ENCODE peak calls at places on chromosome 21, in five cellular contexts. R is IMR-90, W is keratinocyte, K is lower leg skin, B is dorsolateral prefrontal cortex. Q is an unnamed sample.

GRCh38 chr21:46549650-46550049 is 55.2 kb downstream of the S100B start:
- DNase-seq in K (peak), B (no peak), W (no peak), R (no peak), Q (no peak)

GRCh38 chr21:24255591-24255990 is 1351.7 kb downstream of the MRPL39 start:
- DNase-seq in W (no peak), K (no peak), B (no peak), R (no peak), Q (no peak)

GRCh38 chr21:32612999-32613337 is 791 bp upstream of the CFAP298 start:
- DNase-seq in B (no peak), W (no peak), R (no peak), K (no peak), Q (no peak)

GRCh38 chr21:27104749-27105439 is 138.0 kb upstream of the ADAMTS5 start:
- DNase-seq in R (peak), K (no peak), W (no peak), B (no peak), Q (peak)

GRCh38 chr21:17613242-17613676 is 558 bp upstream of the BTG3 start:
- DNase-seq in W (no peak), R (no peak), B (no peak), K (peak), Q (peak)

GRCh38 chr21:9763807-9764206 is 757.6 kb upstream of the TPTE start:
- DNase-seq in B (no peak), W (no peak), K (no peak), R (no peak), Q (no peak)

GRCh38 chr21:20902511-20902910 is 95.7 kb upstream of the NCAM2 start:
- DNase-seq in B (no peak), R (no peak), W (no peak), K (no peak), Q (no peak)

GRCh38 chr21:38455403-38455802 is 42.9 kb downstream of the ERG start:
- DNase-seq in W (no peak), B (no peak), R (no peak), K (no peak), Q (peak)

GRCh38 chr21:36125513-36126121 is 9.3 kb upstream of the CBR3 start:
- DNase-seq in R (peak), B (peak), W (no peak), K (no peak), Q (peak)

GRCh38 chr21:29217818-29218252 is 80.9 kb upstream of the BACH1 start:
- DNase-seq in W (peak), B (no peak), K (no peak), R (peak), Q (peak)

GRCh38 chr21:36909901-36910561 is 56.4 kb downstream of the HLCS start:
- DNase-seq in R (peak), K (no peak), B (no peak), W (peak), Q (peak)

GRCh38 chr21:27761623-27762022 is 794.7 kb upstream of the ADAMTS5 start:
- DNase-seq in K (no peak), W (no peak), B (no peak), R (no peak), Q (no peak)

GRCh38 chr21:33660406-33660805 is 18.1 kb downstream of the ITSN1 start:
- DNase-seq in B (no peak), W (no peak), K (no peak), R (no peak), Q (peak)

GRCh38 chr21:38349111-38349746 is 92.4 kb downstream of the KCNJ15 start:
- DNase-seq in B (no peak), W (no peak), R (peak), K (no peak), Q (no peak)

GRCh38 chr21:28633803-28634572 is 358.7 kb downstream of the LTN1 start:
- DNase-seq in W (peak), R (peak), B (no peak), K (peak), Q (peak)

GRCh38 chr21:19458295-19458694 is 1054.7 kb upstream of the TMPRSS15 start:
- DNase-seq in B (no peak), W (no peak), K (no peak), R (no peak), Q (no peak)

GRCh38 chr21:26846036-26846931 is 1.1 kb upstream of the ADAMTS1 start:
- DNase-seq in B (peak), K (peak), R (peak), W (no peak), Q (peak)

GRCh38 chr21:40511976-40512375 is 335.0 kb downstream of the DSCAM start:
- DNase-seq in K (no peak), W (no peak), R (no peak), B (no peak), Q (peak)

DNA sequence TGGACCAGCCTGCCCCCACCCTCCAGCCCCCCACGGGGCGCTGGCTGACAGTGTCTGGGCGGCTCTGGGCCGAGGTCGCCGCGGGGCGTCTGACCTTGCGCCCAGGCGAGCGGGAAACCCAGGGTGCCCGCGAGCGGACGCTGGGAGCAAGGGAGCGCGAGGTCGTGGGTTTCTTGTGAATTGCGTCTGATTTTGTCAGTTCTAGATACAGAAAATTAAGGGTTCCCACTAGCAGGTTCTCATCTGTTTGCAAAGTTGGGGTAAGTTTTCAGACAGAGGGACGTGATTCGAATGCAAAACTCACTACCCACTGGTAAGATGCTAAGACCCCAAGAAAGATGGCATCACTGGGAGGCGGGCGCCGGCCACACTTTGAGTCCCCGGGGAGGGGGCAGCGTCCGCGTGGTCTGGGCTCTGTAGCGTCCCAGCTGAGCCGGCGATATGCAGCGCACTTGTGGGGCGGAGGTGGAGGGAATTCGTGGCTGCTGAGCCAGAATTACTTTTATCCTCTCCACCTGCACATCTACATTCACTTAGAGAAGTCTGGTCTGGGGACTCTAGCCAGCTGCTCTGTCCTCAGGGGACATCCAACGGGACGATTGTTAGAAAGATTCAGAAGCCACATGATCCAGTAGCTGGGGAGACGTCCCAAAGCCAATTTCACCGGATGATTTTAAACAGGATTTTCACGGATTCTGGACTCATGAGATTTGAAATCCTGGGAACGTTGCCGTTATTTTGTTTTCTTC is 1.0 kb downstream of the JAM2 start:
- DNase-seq in K (no peak), B (peak), W (no peak), R (no peak), Q (no peak)
- TF ChIP-seq CTCF in K (no peak), B (no peak), W (no peak), R (no peak), Q (no peak)

DNA sequence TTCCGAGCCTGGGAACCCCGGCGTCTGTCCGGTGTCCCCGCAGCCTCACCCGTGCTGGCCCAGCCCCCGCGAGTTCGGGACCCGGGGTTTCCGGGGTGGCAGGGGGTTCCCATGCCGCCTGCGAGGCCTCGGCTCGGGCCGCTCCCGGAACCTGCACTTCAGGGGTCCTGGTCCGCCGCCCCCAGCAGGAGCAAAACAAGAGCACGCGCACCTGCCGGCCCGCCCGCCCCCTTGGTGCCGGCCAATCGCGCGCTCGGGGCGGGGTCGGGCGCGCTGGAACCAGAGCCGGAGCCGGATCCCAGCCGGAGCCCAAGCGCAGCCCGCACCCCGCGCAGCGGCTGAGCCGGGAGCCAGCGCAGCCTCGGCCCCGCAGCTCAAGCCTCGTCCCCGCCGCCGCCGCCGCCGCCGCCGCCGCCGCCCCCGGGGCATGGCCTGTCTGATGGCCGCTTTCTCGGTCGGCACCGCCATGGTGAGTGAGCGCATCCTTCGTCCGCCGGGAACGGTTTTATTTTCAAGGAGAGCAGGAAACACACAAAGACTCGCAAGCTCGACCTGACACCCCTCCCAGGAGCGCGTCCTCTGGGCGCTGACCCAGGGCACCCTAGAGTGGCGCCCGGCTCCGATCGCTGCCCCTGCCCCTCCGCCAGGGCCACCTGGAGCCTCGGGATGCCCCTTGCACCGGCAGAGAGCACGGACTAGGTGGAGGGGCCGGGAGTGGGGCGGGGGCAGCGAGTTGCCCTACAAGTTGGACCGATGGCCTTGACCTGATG is at the start of gene ABCG1:
- DNase-seq in R (peak), B (no peak), K (no peak), W (no peak), Q (no peak)
- H3K4me3 ChIP-seq in R (peak), B (peak), K (peak), W (peak), Q (peak)

GRCh38 chr21:34688145-34688544 is 19.4 kb downstream of the CLIC6 start:
- DNase-seq in B (peak), W (no peak), R (no peak), K (no peak), Q (no peak)
- TF ChIP-seq CTCF in B (no peak), W (peak), R (no peak), K (no peak), Q (peak)

GRCh38 chr21:42615924-42616323 is 37.5 kb upstream of the PDE9A start:
- DNase-seq in R (no peak), K (no peak), B (no peak), W (no peak), Q (no peak)
- H3K4me3 ChIP-seq in R (no peak), K (no peak), B (no peak), W (no peak), Q (no peak)

DNA sequence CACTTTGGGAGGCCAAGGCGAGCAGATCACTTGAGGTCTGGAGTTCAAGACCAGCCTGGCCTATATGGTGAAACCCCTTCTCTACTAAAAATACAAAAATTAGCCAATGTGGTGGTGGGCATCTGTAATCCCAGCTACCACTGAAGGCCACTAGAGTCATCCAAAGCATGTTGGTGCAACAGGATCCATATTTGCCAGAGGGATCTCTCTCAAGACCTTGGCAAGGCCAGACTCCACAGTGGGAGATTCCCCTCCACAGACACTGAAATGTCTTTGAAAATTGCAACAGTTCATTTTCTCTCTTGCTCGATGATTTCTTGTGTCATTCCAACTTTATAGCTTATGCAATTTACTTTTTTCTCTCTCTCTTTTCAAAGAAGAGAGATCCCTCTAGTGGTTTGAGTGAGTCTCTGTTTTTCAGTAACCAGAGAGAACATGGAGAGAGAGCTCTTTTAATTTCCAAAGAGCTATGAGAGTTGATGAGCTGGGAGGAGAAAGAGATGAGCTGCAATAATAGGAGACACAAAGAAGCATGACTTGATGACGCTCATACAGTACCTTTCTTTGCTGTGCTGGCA is 176.8 kb upstream of the USP25 start:
- DNase-seq in K (no peak), W (no peak), R (peak), B (no peak), Q (peak)
- TF ChIP-seq CTCF in K (no peak), W (peak), R (peak), B (peak), Q (peak)

GRCh38 chr21:44814498-44815023 is 3.3 kb downstream of the SUMO3 start:
- DNase-seq in K (no peak), R (no peak), B (no peak), W (no peak), Q (no peak)

GRCh38 chr21:44815225-44815624 is 2.6 kb downstream of the SUMO3 start:
- DNase-seq in W (no peak), R (no peak), B (no peak), K (no peak), Q (no peak)

GRCh38 chr21:44816761-44817505 is 929 bp downstream of the SUMO3 start:
- DNase-seq in B (no peak), K (no peak), W (no peak), R (no peak), Q (no peak)

GRCh38 chr21:44817506-44817880 is 369 bp downstream of the SUMO3 start:
- DNase-seq in B (peak), K (peak), R (peak), W (peak), Q (peak)

GRCh38 chr21:44815852-44816628 is 1.8 kb downstream of the SUMO3 start:
- DNase-seq in R (no peak), K (no peak), W (no peak), B (no peak), Q (no peak)
- H3K4me3 ChIP-seq in R (no peak), K (no peak), W (no peak), B (no peak), Q (peak)

GRCh38 chr21:30463713-30464112 is 16.5 kb downstream of the KRTAP19-1 start:
- DNase-seq in R (no peak), K (no peak), W (no peak), B (no peak), Q (no peak)
- TF ChIP-seq CTCF in R (peak), K (no peak), W (peak), B (no peak), Q (peak)